ENCODE peak calls at places on chromosomes 3 and 15, in four cellular contexts. N is fibroblast of lung, L is aorta, W is cardiac fibroblast. F is an unnamed sample.
A peak's percentile ranks its signal among the peaks of the same experiment; 100 is the strongest.

GRCh38 chr15:77709135-77709886 is 76.6 kb upstream of the LINGO1 start:
- DNase-seq in N (no peak), L (no peak), W (no peak), F (no peak)

GRCh38 chr3:129560931-129561594 is 18.1 kb downstream of the H1-8 start:
- DNase-seq in N (peak; percentile 93), L (peak; percentile 93), W (peak; percentile 84), F (peak; percentile 79)

GRCh38 chr3:84126160-84126559 is 832.6 kb upstream of the CADM2 start:
- DNase-seq in N (no peak), L (no peak), W (no peak), F (no peak)

GRCh38 chr3:120429921-120430361 is 20.9 kb downstream of the FSTL1 start:
- DNase-seq in N (peak; percentile 65), L (no peak), W (peak; percentile 45), F (peak; percentile 93)

GRCh38 chr3:49602877-49603411 is 48.7 kb downstream of the BSN start:
- DNase-seq in N (no peak), L (no peak), W (no peak), F (no peak)

GRCh38 chr3:44522494-44522933 is 32.5 kb upstream of the ZKSCAN7 start:
- DNase-seq in N (no peak), L (no peak), W (peak; percentile 8), F (no peak)

GRCh38 chr3:32913790-32914446 is 37.5 kb upstream of the CCR4 start:
- DNase-seq in N (peak; percentile 55), L (peak; percentile 53), W (peak; percentile 10), F (peak; percentile 80)

GRCh38 chr15:98083203-98083910 is 122.9 kb downstream of the ARRDC4 start:
- DNase-seq in N (no peak), L (no peak), W (no peak), F (no peak)

GRCh38 chr15:68691667-68692066 is 112.9 kb downstream of the CORO2B start:
- DNase-seq in N (no peak), L (no peak), W (no peak), F (no peak)

GRCh38 chr15:65856821-65857455 is 12.4 kb upstream of the RAB11A start:
- DNase-seq in N (peak; percentile 66), L (peak; percentile 71), W (peak; percentile 75), F (peak; percentile 60)

GRCh38 chr3:126465928-126466564 is 9.6 kb downstream of the ZXDC start:
- DNase-seq in N (no peak), L (peak; percentile 75), W (no peak), F (no peak)

GRCh38 chr15:58684751-58685150 is 64.8 kb downstream of the ADAM10 start:
- DNase-seq in N (no peak), L (no peak), W (peak; percentile 49), F (peak; percentile 61)

GRCh38 chr15:74773731-74774252 is 8.1 kb upstream of the CSK start:
- DNase-seq in N (no peak), L (no peak), W (no peak), F (no peak)

GRCh38 chr3:107216711-107217110 is 160.5 kb upstream of the CCDC54 start:
- DNase-seq in N (peak; percentile 99), L (peak; percentile 55), W (peak; percentile 99), F (peak; percentile 99)

GRCh38 chr15:97037080-97037479 is 706.6 kb downstream of the NR2F2 start:
- DNase-seq in N (peak; percentile 6), L (no peak), W (peak; percentile 25), F (no peak)

GRCh38 chr3:74539879-74540278 is 74.6 kb downstream of the CNTN3 start:
- DNase-seq in N (peak; percentile 40), L (no peak), W (no peak), F (no peak)

GRCh38 chr15:77533986-77534385 is 98.7 kb downstream of the LINGO1 start:
- DNase-seq in N (no peak), L (no peak), W (no peak), F (no peak)

GRCh38 chr3:61353353-61353752 is 102.1 kb upstream of the FHIT start:
- DNase-seq in N (no peak), L (no peak), W (no peak), F (no peak)

GRCh38 chr3:183533410-183534132 is 21.9 kb downstream of the KLHL6 start:
- DNase-seq in N (no peak), L (no peak), W (peak; percentile 18), F (no peak)

GRCh38 chr3:81692766-81693165 is 68.7 kb downstream of the GBE1 start:
- DNase-seq in N (no peak), L (no peak), W (peak; percentile 72), F (peak; percentile 57)

GRCh38 chr3:187013080-187013838 is 82.9 kb downstream of the ST6GAL1 start:
- DNase-seq in N (peak; percentile 82), L (no peak), W (peak; percentile 43), F (no peak)

GRCh38 chr3:2826453-2826852 is 283.7 kb downstream of the IL5RA start:
- DNase-seq in N (no peak), L (no peak), W (no peak), F (no peak)

GRCh38 chr3:117920240-117920923 is 1114.3 kb downstream of the IGSF11 start:
- DNase-seq in N (no peak), L (no peak), W (no peak), F (no peak)

GRCh38 chr3:109910772-109911171 is 573.4 kb upstream of the DPPA4 start:
- DNase-seq in N (no peak), L (no peak), W (no peak), F (no peak)

GRCh38 chr15:31393441-31394091 is 66.9 kb downstream of the KLF13 start:
- DNase-seq in N (no peak), L (peak; percentile 49), W (no peak), F (no peak)
- H3K4me3 ChIP-seq in N (no peak overlapping the region), L (no peak overlapping the region), W (no peak overlapping the region), F (no peak overlapping the region)

GRCh38 chr3:64687381-64687780 is 419 bp downstream of the ADAMTS9 start:
- DNase-seq in N (no peak), L (peak; percentile 55), W (peak; percentile 13), F (no peak)

GRCh38 chr3:64686446-64686908 is 1.3 kb downstream of the ADAMTS9 start:
- DNase-seq in N (no peak), L (no peak), W (peak; percentile 76), F (peak; percentile 64)

GRCh38 chr3:64684715-64685261 is 3.0 kb downstream of the ADAMTS9 start:
- DNase-seq in N (peak; percentile 81), L (peak; percentile 72), W (peak; percentile 54), F (peak; percentile 53)

GRCh38 chr3:64685800-64686445 is 1.9 kb downstream of the ADAMTS9 start:
- DNase-seq in N (peak; percentile 96), L (peak; percentile 93), W (peak; percentile 93), F (peak; percentile 89)

GRCh38 chr3:64685331-64685799 is 2.4 kb downstream of the ADAMTS9 start:
- DNase-seq in N (peak; percentile 86), L (peak; percentile 74), W (no peak), F (peak; percentile 71)
- H3K4me3 ChIP-seq in N (peak overlapping the region; percentile 69), L (peak overlapping the region; percentile 88), W (peak overlapping the region; percentile 85), F (peak overlapping the region; percentile 70)

DNA sequence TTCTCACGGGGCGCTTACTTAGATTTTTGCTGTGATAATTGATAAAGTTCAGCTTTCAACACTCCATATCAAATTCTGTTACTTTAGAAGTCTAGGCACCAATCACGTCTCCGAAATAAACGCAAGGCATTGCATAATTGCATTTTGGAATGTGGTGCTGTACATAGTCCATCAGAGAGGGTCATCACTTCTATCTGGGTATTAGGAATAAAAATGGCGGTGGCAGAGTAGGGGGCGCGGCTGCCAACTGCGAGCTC is 365 bp upstream of the UQCC5 start:
- DNase-seq in N (no peak), L (no peak), W (no peak), F (no peak)
- H3K4me3 ChIP-seq in N (peak overlapping the region; percentile 45), L (no peak overlapping the region), W (no peak overlapping the region), F (peak overlapping the region; percentile 21)

GRCh38 chr15:38650936-38651327 is 86.3 kb upstream of the RASGRP1 start:
- DNase-seq in N (no peak), L (no peak), W (no peak), F (no peak)
- H3K4me3 ChIP-seq in N (no peak overlapping the region), L (no peak overlapping the region), W (no peak overlapping the region), F (no peak overlapping the region)

F was measured in fibroblast of mammary gland.